ENCODE peak calls at places on chromosome 21, in nine cellular contexts. One of them, this sample, is unnamed.

GRCh38 chr21:39016740-39017315 is 166.4 kb downstream of the PSMG1 start:
- DNase-seq in T-helper 1 cell: no peak
- DNase-seq in CD4-positive, CD25-positive, alpha-beta regulatory T cell: no peak
- DNase-seq in psoas muscle: no peak
- DNase-seq in NT2/D1: no peak
- DNase-seq in RPMI8226: peak; percentile 92
- DNase-seq in NCI-H524: no peak
- DNase-seq in H4: no peak
- DNase-seq in OCI-M1: peak; percentile 86
- DNase-seq in this sample: no peak

GRCh38 chr21:15731243-15731613 is 1.4 kb downstream of the USP25 start:
- DNase-seq in psoas muscle: no peak
- DNase-seq in H4: no peak
- DNase-seq in T-helper 1 cell: no peak
- DNase-seq in NT2/D1: no peak
- DNase-seq in NCI-H524: peak; percentile 9
- DNase-seq in OCI-M1: peak; percentile 53
- DNase-seq in CD4-positive, CD25-positive, alpha-beta regulatory T cell: peak; percentile 28
- DNase-seq in RPMI8226: peak; percentile 21
- DNase-seq in this sample: no peak

GRCh38 chr21:15406791-15407190 is 323.0 kb upstream of the USP25 start:
- DNase-seq in OCI-M1: no peak
- DNase-seq in CD4-positive, CD25-positive, alpha-beta regulatory T cell: no peak
- DNase-seq in NCI-H524: no peak
- DNase-seq in H4: no peak
- DNase-seq in psoas muscle: no peak
- DNase-seq in T-helper 1 cell: no peak
- DNase-seq in NT2/D1: no peak
- DNase-seq in RPMI8226: no peak
- DNase-seq in this sample: no peak

GRCh38 chr21:38790038-38790437 is 15.7 kb upstream of the ETS2 start:
- DNase-seq in psoas muscle: no peak
- DNase-seq in NCI-H524: no peak
- DNase-seq in CD4-positive, CD25-positive, alpha-beta regulatory T cell: no peak
- DNase-seq in RPMI8226: no peak
- DNase-seq in H4: no peak
- DNase-seq in NT2/D1: no peak
- DNase-seq in T-helper 1 cell: no peak
- DNase-seq in OCI-M1: no peak
- DNase-seq in this sample: no peak

GRCh38 chr21:39153373-39153772 is 29.9 kb downstream of the PSMG1 start:
- DNase-seq in CD4-positive, CD25-positive, alpha-beta regulatory T cell: no peak
- DNase-seq in NCI-H524: peak; percentile 60
- DNase-seq in T-helper 1 cell: no peak
- DNase-seq in RPMI8226: peak; percentile 59
- DNase-seq in OCI-M1: peak; percentile 38
- DNase-seq in NT2/D1: no peak
- DNase-seq in psoas muscle: no peak
- DNase-seq in H4: peak; percentile 34
- DNase-seq in this sample: no peak

GRCh38 chr21:46157396-46157986 is 2.1 kb upstream of the FTCD start:
- DNase-seq in OCI-M1: no peak
- DNase-seq in NT2/D1: no peak
- DNase-seq in RPMI8226: no peak
- DNase-seq in NCI-H524: no peak
- DNase-seq in H4: no peak
- DNase-seq in psoas muscle: no peak
- DNase-seq in T-helper 1 cell: no peak
- DNase-seq in CD4-positive, CD25-positive, alpha-beta regulatory T cell: no peak
- DNase-seq in this sample: no peak

GRCh38 chr21:26965567-26966359 is 1.1 kb downstream of the ADAMTS5 start:
- DNase-seq in CD4-positive, CD25-positive, alpha-beta regulatory T cell: no peak
- DNase-seq in H4: no peak
- DNase-seq in NT2/D1: no peak
- DNase-seq in RPMI8226: peak; percentile 30
- DNase-seq in psoas muscle: peak; percentile 62
- DNase-seq in NCI-H524: peak; percentile 65
- DNase-seq in T-helper 1 cell: no peak
- DNase-seq in OCI-M1: no peak
- DNase-seq in this sample: no peak

GRCh38 chr21:44568261-44568660 is 5.3 kb upstream of the KRTAP10-4 start:
- DNase-seq in NCI-H524: no peak
- DNase-seq in RPMI8226: no peak
- DNase-seq in H4: no peak
- DNase-seq in T-helper 1 cell: no peak
- DNase-seq in CD4-positive, CD25-positive, alpha-beta regulatory T cell: no peak
- DNase-seq in NT2/D1: no peak
- DNase-seq in psoas muscle: no peak
- DNase-seq in OCI-M1: no peak
- DNase-seq in this sample: no peak